ENCODE peak calls at places on chromosomes 2 and 18, in seven cellular contexts. V, I, W, M, T, U and H are unnamed samples. For H3K27me3, the result is how much of the 10 kb centered on the place peaks cover.

GRCh38 chr18:38972571-38972970 is 1407.0 kb upstream of the CELF4 start:
- DNase-seq in V (no peak), I (no peak), W (no peak), M (no peak), T (no peak), U (no peak), H (no peak)

GRCh38 chr2:207180741-207181140 is 15.0 kb upstream of the KLF7 start:
- DNase-seq in V (no peak), I (no peak), W (no peak), M (no peak), T (no peak), U (peak), H (no peak)

GRCh38 chr18:26406854-26407517 is 141.4 kb downstream of the KCTD1 start:
- DNase-seq in V (no peak), I (no peak), W (no peak), M (no peak), T (no peak), U (no peak), H (no peak)

GRCh38 chr2:88590998-88591613 is 36.2 kb downstream of the EIF2AK3 start:
- DNase-seq in V (peak), I (peak), W (no peak), M (peak), T (peak), U (peak), H (no peak)

GRCh38 chr2:240603846-240604245 is 17.3 kb downstream of the CAPN10 start:
- DNase-seq in V (no peak), I (no peak), W (peak), M (no peak), T (no peak), U (no peak), H (peak)

GRCh38 chr2:217436386-217436785 is 566.4 kb downstream of the TNS1 start:
- DNase-seq in V (no peak), I (no peak), W (no peak), M (no peak), T (peak), U (no peak), H (no peak)

GRCh38 chr18:29749699-29750098 is 1292.8 kb downstream of the DSC3 start:
- DNase-seq in V (no peak), I (no peak), W (no peak), M (no peak), T (no peak), U (peak), H (no peak)

GRCh38 chr18:8706981-8707940 is 1.9 kb downstream of the MTCL1 start:
- DNase-seq in V (no peak), I (no peak), W (peak), M (peak), T (peak), U (peak), H (peak)

GRCh38 chr2:69720404-69720803 is 21.5 kb upstream of the ANXA4 start:
- DNase-seq in V (no peak), I (no peak), W (no peak), M (no peak), T (no peak), U (peak), H (no peak)

GRCh38 chr2:218607436-218608115 is at the start of gene PLCD4:
- DNase-seq in V (peak), I (peak), W (no peak), M (no peak), T (no peak), U (peak), H (no peak)

GRCh38 chr2:111897924-111898702 is at the start of gene MERTK:
- DNase-seq in V (peak), I (peak), W (peak), M (peak), T (peak), U (peak), H (peak)

GRCh38 chr2:151071382-151071781 is 190.3 kb downstream of the RBM43 start:
- DNase-seq in V (no peak), I (no peak), W (no peak), M (no peak), T (peak), U (peak), H (no peak)

GRCh38 chr2:163601377-163601776 is 134.4 kb downstream of the FIGN start:
- DNase-seq in V (no peak), I (no peak), W (no peak), M (no peak), T (no peak), U (peak), H (no peak)

GRCh38 chr2:72103690-72104089 is 44.0 kb downstream of the CYP26B1 start:
- DNase-seq in V (no peak), I (no peak), W (no peak), M (no peak), T (no peak), U (no peak), H (no peak)

GRCh38 chr2:199458017-199458805 is 472 bp upstream of the SATB2 start:
- DNase-seq in V (peak), I (no peak), W (peak), M (no peak), T (peak), U (no peak), H (peak)

GRCh38 chr2:199460808-199461454 is 3.2 kb upstream of the SATB2 start:
- DNase-seq in V (no peak), I (no peak), W (no peak), M (no peak), T (no peak), U (no peak), H (no peak)

GRCh38 chr2:199460101-199460671 is 2.4 kb upstream of the SATB2 start:
- DNase-seq in V (no peak), I (no peak), W (no peak), M (no peak), T (no peak), U (peak), H (no peak)

GRCh38 chr2:199458806-199459285 is 1.1 kb upstream of the SATB2 start:
- DNase-seq in V (peak), I (no peak), W (no peak), M (peak), T (peak), U (peak), H (peak)

GRCh38 chr2:199459286-199460100 is 1.8 kb upstream of the SATB2 start:
- DNase-seq in V (peak), I (peak), W (peak), M (peak), T (peak), U (peak), H (peak)
- TF ChIP-seq CTCF in V (no peak), I (peak), W (no peak), M (no peak), T (no peak), U (no peak), H (no peak)

GRCh38 chr2:74472086-74472944 is at the start of gene MRPL53:
- DNase-seq in V (peak), I (peak), W (peak), M (peak), T (peak), U (peak), H (peak)
- TF ChIP-seq POLR2A in V (peak), I (peak), W (peak), M (peak), T (no peak), U (no peak), H (peak)

GRCh38 chr2:181680055-181680936 is at the start of gene NEUROD1:
- DNase-seq in V (no peak), I (no peak), W (peak), M (peak), T (no peak), U (no peak), H (peak)

GRCh38 chr2:181683518-181684453 is 3.5 kb upstream of the NEUROD1 start:
- DNase-seq in V (no peak), I (no peak), W (no peak), M (peak), T (no peak), U (peak), H (no peak)

GRCh38 chr2:181682795-181683517 is 2.6 kb upstream of the NEUROD1 start:
- DNase-seq in V (no peak), I (no peak), W (no peak), M (no peak), T (no peak), U (no peak), H (no peak)

GRCh38 chr2:181680937-181681811 is 857 bp upstream of the NEUROD1 start:
- DNase-seq in V (no peak), I (no peak), W (no peak), M (no peak), T (no peak), U (no peak), H (peak)

DNA sequence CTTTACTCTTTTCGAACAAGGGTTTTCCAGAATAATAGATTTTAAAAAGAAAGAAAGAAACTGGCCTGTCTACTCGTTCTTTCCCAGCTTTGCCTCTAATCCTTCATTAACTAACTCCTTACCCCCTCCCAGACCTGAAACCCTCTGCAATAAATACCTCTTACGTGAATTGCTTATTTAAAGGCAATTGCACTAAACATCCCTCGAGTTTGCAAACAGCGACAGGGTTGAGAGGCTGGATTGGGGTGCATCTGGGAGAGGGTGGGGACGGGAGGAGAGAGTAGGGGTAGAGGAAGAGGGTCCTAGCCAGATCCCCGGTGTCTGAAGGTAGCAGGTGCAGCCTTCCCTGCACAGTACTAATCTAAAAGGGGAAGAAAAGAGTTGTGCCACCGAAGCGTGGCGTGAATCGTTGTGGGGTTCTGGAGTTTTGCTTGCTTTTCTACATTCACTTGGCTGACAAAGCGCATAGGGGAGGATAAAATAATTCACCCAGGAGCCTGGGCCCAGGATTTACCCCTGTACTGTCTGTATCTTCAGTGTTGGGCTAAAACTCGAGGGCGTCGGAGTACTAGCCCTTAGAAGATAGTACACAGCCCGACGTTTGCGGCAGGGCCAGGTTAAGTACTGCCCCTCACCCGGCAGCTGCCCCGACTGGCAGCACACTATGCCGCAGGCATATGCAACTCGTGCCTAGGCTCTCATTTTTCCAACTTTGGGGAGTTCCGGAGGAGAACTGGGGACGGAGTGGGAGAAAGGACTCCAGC is 1.9 kb upstream of the NEUROD1 start:
- DNase-seq in V (no peak), I (no peak), W (no peak), M (peak), T (no peak), U (no peak), H (peak)
- H3K27me3 ChIP-seq in V (half or more), I (half or more), W (half or more), M (under half), T (under half), U (half or more), H (under half)

GRCh38 chr2:136392897-136393296 is 274.9 kb upstream of the CXCR4 start:
- DNase-seq in V (no peak), I (no peak), W (no peak), M (no peak), T (no peak), U (no peak), H (no peak)
- TF ChIP-seq CTCF in V (no peak), I (no peak), W (no peak), M (no peak), T (no peak), U (no peak), H (no peak)

GRCh38 chr2:177237932-177238331 is 25.3 kb downstream of the HNRNPA3 start:
- DNase-seq in V (no peak), I (no peak), W (no peak), M (no peak), T (no peak), U (no peak), H (no peak)

GRCh38 chr2:177234267-177234666 is 21.7 kb downstream of the HNRNPA3 start:
- DNase-seq in V (no peak), I (no peak), W (no peak), M (no peak), T (no peak), U (no peak), H (no peak)

GRCh38 chr2:177232098-177232704 is 19.6 kb downstream of the HNRNPA3 start:
- DNase-seq in V (no peak), I (no peak), W (no peak), M (no peak), T (no peak), U (no peak), H (no peak)

GRCh38 chr2:177239053-177239452 is 25.5 kb downstream of the NFE2L2 start:
- DNase-seq in V (no peak), I (no peak), W (no peak), M (no peak), T (no peak), U (no peak), H (no peak)

DNA sequence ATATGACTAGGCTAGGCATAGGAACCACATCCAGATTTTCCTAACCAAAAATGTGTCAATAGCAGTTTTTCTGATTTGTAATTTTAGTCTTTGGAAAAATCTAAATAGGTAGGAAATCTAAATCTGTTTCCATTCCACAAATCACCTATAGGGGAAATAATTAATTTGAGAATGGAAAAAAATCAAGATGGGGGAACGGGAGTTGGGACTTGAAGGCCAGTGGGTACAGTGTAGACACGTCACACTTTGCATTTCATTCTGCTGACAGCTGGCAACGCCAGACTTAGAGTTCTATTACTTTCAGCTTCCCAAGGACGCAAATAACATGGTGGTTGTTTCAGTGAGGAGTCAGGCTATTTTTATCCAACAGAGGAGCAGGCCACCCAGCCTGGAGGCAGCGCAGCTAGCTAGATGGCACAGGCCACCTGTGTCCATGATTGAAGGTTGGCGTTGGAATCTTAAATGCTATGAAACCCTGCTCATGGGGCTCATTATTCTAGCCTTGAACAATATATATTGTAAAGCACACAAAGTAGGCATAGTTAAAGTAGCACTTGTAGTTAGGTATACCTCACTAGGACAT is 23.4 kb downstream of the HNRNPA3 start:
- DNase-seq in V (no peak), I (peak), W (no peak), M (no peak), T (no peak), U (no peak), H (no peak)
- TF ChIP-seq POLR2A in V (no peak), I (no peak), W (no peak), M (no peak), T (no peak), U (no peak), H (no peak)

DNA sequence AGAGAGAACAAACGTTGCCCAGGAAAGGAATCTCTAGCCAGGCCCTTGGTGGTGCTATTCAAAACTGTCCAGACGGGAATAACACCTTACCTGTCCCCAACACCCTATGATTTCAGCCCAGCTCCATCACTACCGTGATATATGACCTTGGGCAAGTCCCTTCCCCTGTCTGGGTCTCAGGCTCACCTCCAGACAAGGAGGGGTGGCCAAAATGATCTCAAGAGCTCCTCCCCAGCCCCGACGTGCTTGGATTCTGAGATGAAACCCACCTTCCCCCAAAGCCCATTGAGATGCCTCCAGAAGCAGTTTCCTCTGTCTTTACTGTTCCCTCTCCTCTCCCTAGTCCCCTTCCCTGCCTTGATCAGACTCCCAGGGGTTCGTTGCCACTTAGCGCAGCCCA is 1.5 kb downstream of the KCNK3 start:
- DNase-seq in V (no peak), I (no peak), W (no peak), M (no peak), T (no peak), U (no peak), H (no peak)
- H3K27me3 ChIP-seq in V (under half), I (half or more), W (under half), M (under half), T (under half), U (half or more), H (under half)

GRCh38 chr2:75053484-75054112 is 95.2 kb downstream of the POLE4 start:
- DNase-seq in V (no peak), I (no peak), W (no peak), M (peak), T (peak), U (peak), H (no peak)
- TF ChIP-seq CTCF in V (peak), I (no peak), W (no peak), M (peak), T (peak), U (peak), H (peak)

DNA sequence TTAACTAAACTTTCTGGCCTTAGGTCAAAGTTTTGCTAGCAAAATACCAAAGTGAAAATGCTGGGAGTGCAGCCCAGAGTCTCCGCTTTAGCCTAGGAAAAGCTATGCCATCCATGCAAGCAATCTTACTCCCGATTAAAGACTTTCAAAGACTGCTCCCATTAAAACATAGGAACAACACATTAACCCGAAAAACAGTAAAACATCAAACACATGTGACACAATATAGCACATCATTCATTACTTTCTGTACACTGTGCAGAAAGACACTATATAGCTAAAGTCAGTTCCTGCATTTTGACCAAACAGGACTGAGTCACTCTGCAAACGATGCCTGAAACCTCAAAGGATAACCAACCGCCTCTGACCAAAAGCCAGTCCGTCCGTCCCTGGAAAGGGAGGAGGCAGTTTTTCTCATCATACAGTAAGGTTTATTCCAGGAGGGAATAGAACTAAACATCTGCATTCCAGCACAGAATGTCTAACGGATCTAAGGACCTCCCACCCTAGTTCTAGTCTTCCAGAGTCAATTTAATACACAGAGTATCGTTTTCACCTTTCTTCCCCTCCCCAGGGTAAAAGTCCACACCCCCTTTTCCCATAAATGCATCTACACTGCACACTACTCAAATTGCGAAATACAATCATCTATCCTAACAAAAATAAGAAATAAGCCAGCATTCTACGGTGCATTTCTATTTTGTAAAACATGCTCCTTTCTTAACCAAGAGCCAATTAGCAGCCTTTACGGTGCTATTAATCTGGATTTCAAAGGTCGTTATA is 1.7 kb downstream of the ROCK2 start:
- DNase-seq in V (no peak), I (no peak), W (no peak), M (peak), T (peak), U (peak), H (no peak)
- TF ChIP-seq POLR2A in V (no peak), I (no peak), W (no peak), M (no peak), T (no peak), U (peak), H (no peak)

GRCh38 chr2:80068068-80068467 is 236.5 kb downstream of the LRRTM1 start:
- DNase-seq in V (no peak), I (no peak), W (no peak), M (no peak), T (no peak), U (no peak), H (no peak)
- H3K27me3 ChIP-seq in V (under half), I (under half), W (under half), M (under half), T (under half), U (under half), H (under half)